ENCODE peak calls at places on chromosomes 1 and 21, in eight cellular contexts. I, E, R, F, D, O, G and M are unnamed samples. For H3K27me3, the result is how much of the 10 kb centered on the place peaks cover.

GRCh38 chr1:174116042-174116441 is 43.3 kb upstream of the RABGAP1L start:
- DNase-seq in I (no peak), E (no peak), R (no peak), F (no peak), D (no peak), O (no peak), G (no peak), M (no peak)

GRCh38 chr1:209504571-209504970 is 78.9 kb upstream of the CAMK1G start:
- DNase-seq in I (no peak), E (no peak), R (no peak), F (no peak), D (no peak), O (no peak), G (no peak), M (no peak)

GRCh38 chr1:25954371-25954938 is 43.4 kb downstream of the PAFAH2 start:
- DNase-seq in I (no peak), E (no peak), R (no peak), F (no peak), D (no peak), O (no peak), G (no peak), M (no peak)

GRCh38 chr1:203346060-203346754 is 4.7 kb downstream of the FMOD start:
- DNase-seq in I (no peak), E (no peak), R (no peak), F (no peak), D (no peak), O (no peak), G (no peak), M (no peak)

GRCh38 chr1:177802304-177802703 is 167.6 kb downstream of the SEC16B start:
- DNase-seq in I (no peak), E (no peak), R (no peak), F (no peak), D (no peak), O (no peak), G (no peak), M (no peak)

GRCh38 chr1:232344791-232345399 is 285.0 kb downstream of the SIPA1L2 start:
- DNase-seq in I (no peak), E (no peak), R (no peak), F (no peak), D (no peak), O (no peak), G (peak), M (no peak)

GRCh38 chr21:31366825-31367224 is 22.8 kb upstream of the TIAM1 start:
- DNase-seq in I (peak), E (no peak), R (no peak), F (no peak), D (no peak), O (no peak), G (peak), M (no peak)

GRCh38 chr21:34261841-34262832 is 101.7 kb upstream of the KCNE2 start:
- DNase-seq in I (no peak), E (no peak), R (no peak), F (no peak), D (no peak), O (peak), G (no peak), M (no peak)

GRCh38 chr21:38386967-38387366 is 111.3 kb downstream of the ERG start:
- DNase-seq in I (no peak), E (peak), R (no peak), F (no peak), D (no peak), O (peak), G (peak), M (no peak)

GRCh38 chr1:55288245-55288644 is 73.1 kb upstream of the USP24 start:
- DNase-seq in I (no peak), E (no peak), R (no peak), F (no peak), D (no peak), O (no peak), G (peak), M (peak)

GRCh38 chr1:7616076-7616833 is 154.8 kb upstream of the VAMP3 start:
- DNase-seq in I (peak), E (peak), R (peak), F (peak), D (no peak), O (peak), G (peak), M (no peak)

GRCh38 chr1:236868625-236869467 is 73.8 kb downstream of the MTR start:
- DNase-seq in I (peak), E (peak), R (no peak), F (peak), D (peak), O (peak), G (peak), M (peak)

GRCh38 chr1:96579639-96580038 is 141.9 kb upstream of the PTBP2 start:
- DNase-seq in I (no peak), E (no peak), R (no peak), F (no peak), D (no peak), O (no peak), G (no peak), M (no peak)

GRCh38 chr1:204837440-204838084 is 33.1 kb upstream of the NFASC start:
- DNase-seq in I (peak), E (peak), R (no peak), F (peak), D (no peak), O (peak), G (peak), M (no peak)
- TF ChIP-seq CTCF in I (peak), E (peak), R (no peak), F (no peak), D (no peak), O (no peak), G (peak), M (no peak)

GRCh38 chr1:210899676-210900075 is 234.3 kb downstream of the KCNH1 start:
- DNase-seq in I (no peak), E (no peak), R (no peak), F (no peak), D (no peak), O (peak), G (no peak), M (no peak)

GRCh38 chr1:210901981-210902770 is 231.8 kb downstream of the KCNH1 start:
- DNase-seq in I (no peak), E (no peak), R (no peak), F (no peak), D (no peak), O (no peak), G (no peak), M (no peak)

GRCh38 chr1:210900820-210901219 is 233.1 kb downstream of the KCNH1 start:
- DNase-seq in I (no peak), E (no peak), R (no peak), F (no peak), D (no peak), O (no peak), G (no peak), M (no peak)

GRCh38 chr1:210900079-210900478 is 233.9 kb downstream of the KCNH1 start:
- DNase-seq in I (no peak), E (no peak), R (no peak), F (no peak), D (no peak), O (no peak), G (no peak), M (no peak)

GRCh38 chr1:210898473-210898872 is 235.5 kb downstream of the KCNH1 start:
- DNase-seq in I (no peak), E (no peak), R (no peak), F (no peak), D (no peak), O (no peak), G (no peak), M (no peak)
- H3K27me3 ChIP-seq in I (under half), E (under half), R (under half), F (under half), D (under half), O (under half), G (under half), M (under half)

DNA sequence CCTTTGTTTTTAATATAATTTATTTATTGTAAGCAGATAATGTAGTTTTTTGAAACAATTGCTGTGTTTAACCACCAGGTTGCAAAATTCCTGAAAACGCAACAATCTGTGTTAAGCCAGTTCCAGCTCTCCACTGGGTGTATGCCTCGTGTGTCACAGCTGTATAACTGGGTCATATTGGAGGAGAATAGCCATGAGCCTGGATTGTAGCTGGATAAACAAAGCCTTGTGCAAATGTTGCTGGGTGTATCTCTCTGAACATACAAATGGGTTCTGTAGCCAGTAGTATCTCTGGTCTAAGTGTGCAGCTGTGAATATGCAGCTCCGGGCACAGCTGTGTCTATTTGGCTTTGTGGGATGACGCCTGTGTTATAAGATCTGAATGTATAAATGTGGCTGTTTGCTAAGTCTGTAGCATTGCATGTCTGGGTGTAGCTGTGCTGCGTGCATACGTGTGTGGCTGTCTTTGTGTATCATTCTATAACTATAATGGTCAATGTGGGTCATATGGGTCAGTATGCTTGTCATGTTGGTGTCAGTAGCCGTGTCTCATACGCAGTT is 2.7 kb downstream of the TCEA3 start:
- DNase-seq in I (peak), E (no peak), R (no peak), F (no peak), D (no peak), O (peak), G (peak), M (no peak)
- TF ChIP-seq CTCF in I (peak), E (no peak), R (peak), F (no peak), D (no peak), O (peak), G (peak), M (no peak)

DNA sequence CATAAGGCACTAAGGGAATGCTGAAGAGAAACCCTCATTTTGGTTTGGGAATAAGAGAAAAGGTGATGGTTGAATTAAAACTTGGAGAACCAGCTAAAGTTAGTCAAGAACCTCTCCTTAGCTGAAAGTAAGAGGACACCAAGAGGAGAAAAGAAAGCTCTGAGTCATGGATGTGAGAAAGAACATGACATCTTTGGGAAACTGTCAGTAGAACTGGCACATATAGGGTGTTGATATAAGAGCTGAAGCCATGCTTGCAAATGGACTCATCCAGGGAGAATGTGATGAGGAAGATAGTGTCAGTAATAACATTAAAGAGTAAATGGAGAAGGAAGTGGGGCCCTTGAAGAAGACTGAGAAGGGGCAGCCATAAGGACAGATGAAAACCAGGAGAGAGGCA is 54.3 kb downstream of the LRRC8C start:
- DNase-seq in I (no peak), E (no peak), R (no peak), F (no peak), D (no peak), O (no peak), G (peak), M (no peak)
- H3K27me3 ChIP-seq in I (under half), E (under half), R (under half), F (under half), D (under half), O (under half), G (under half), M (under half)

GRCh38 chr1:183094376-183094775 is 71.2 kb downstream of the LAMC1 start:
- DNase-seq in I (no peak), E (no peak), R (no peak), F (no peak), D (no peak), O (no peak), G (no peak), M (no peak)
- TF ChIP-seq CTCF in I (no peak), E (no peak), R (no peak), F (no peak), D (no peak), O (no peak), G (no peak), M (no peak)

GRCh38 chr1:22815421-22816062 is 104.9 kb downstream of the EPHB2 start:
- DNase-seq in I (no peak), E (no peak), R (no peak), F (no peak), D (no peak), O (no peak), G (no peak), M (no peak)

GRCh38 chr1:22818061-22818770 is 107.6 kb downstream of the EPHB2 start:
- DNase-seq in I (no peak), E (no peak), R (no peak), F (no peak), D (no peak), O (no peak), G (no peak), M (no peak)

GRCh38 chr1:22816063-22816775 is 105.6 kb downstream of the EPHB2 start:
- DNase-seq in I (no peak), E (no peak), R (no peak), F (no peak), D (no peak), O (no peak), G (no peak), M (no peak)

GRCh38 chr1:22816803-22817202 is 106.2 kb downstream of the EPHB2 start:
- DNase-seq in I (no peak), E (no peak), R (no peak), F (no peak), D (no peak), O (no peak), G (no peak), M (no peak)

DNA sequence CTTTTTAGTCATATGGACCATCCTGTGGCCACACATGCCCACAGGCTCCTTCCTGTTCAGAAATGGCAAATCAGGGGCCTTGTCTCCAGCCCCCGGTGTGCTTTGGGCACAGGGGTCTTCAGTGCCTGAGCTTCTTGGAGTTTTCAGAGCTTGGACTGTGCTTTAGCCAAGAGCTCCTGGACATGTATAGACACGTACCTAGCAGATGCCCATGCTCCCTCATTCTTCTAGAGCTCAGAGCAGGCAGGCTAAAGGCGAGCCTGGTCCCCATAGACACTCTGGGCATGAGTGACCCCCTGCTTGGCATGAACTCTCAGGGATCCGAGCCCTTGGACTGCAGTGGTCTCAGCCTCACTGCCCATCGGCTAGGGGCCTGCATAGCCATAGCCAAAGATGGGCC is 106.8 kb downstream of the EPHB2 start:
- DNase-seq in I (no peak), E (no peak), R (no peak), F (no peak), D (no peak), O (no peak), G (no peak), M (no peak)
- H3K27me3 ChIP-seq in I (under half), E (under half), R (under half), F (under half), D (under half), O (under half), G (under half), M (under half)

GRCh38 chr1:163528710-163529348 is 207.1 kb downstream of the NUF2 start:
- DNase-seq in I (no peak), E (peak), R (no peak), F (no peak), D (peak), O (peak), G (peak), M (no peak)
- TF ChIP-seq CTCF in I (peak), E (peak), R (peak), F (peak), D (peak), O (peak), G (peak), M (peak)

DNA sequence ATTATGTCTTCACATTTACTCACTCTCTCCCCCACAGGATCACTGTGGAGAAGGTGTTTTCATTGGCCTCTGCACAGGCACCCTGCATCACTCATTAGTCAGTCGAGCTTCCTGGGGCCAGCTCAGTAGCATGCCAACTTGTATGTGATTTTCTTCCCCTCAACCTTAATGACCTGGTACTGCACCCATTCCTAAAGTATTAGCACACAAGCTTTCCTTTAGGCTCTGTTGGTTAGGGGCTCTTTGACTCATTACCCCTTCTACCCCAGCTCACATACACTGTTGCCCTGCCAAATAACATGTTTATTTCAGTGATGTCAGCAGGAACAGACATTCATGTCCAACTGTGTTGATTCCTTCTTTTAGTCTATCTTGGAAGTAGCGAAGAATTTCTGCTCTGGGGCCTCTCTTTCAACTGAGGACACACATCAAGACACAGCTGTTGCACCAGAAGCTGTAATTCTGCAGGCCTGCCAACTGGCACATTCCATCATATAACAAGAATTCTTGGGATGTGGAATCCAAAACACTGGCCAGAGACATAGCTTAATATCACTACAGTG is 603.5 kb upstream of the ADAMTS5 start:
- DNase-seq in I (peak), E (no peak), R (no peak), F (no peak), D (no peak), O (peak), G (peak), M (no peak)
- H3K27me3 ChIP-seq in I (under half), E (under half), R (under half), F (under half), D (under half), O (under half), G (under half), M (under half)

GRCh38 chr21:39538453-39539042 is 74.2 kb upstream of the B3GALT5 start:
- DNase-seq in I (no peak), E (no peak), R (no peak), F (no peak), D (no peak), O (no peak), G (no peak), M (no peak)
- TF ChIP-seq CTCF in I (no peak), E (no peak), R (no peak), F (no peak), D (no peak), O (no peak), G (no peak), M (no peak)

DNA sequence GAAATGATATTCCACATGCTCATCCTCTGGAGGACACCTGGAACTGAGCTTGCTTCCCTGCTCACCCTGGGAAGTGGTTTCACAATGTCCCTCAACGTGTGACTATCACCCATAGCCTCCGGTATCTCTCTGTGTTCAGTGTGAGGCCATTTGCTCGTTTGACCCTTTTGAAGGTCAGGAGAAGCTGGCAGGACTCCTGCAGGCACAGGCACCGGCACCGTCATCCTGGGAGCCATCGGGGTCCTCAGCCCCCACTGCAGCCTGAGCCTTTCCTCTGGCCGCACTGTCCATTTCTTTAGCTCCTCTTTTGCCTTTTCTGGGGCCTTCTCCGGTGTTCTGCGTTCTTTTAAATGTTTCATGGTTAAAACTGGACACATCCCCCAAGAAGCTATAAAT is 159.6 kb upstream of the COL6A1 start:
- DNase-seq in I (no peak), E (no peak), R (no peak), F (no peak), D (no peak), O (no peak), G (no peak), M (no peak)
- H3K27me3 ChIP-seq in I (under half), E (under half), R (under half), F (under half), D (under half), O (under half), G (under half), M (under half)